ENCODE peak calls at places on chromosomes 13 and 19, in six cellular contexts. One of them, this sample, is unnamed.
A peak's percentile ranks its signal among the peaks of the same experiment; 100 is the strongest.

GRCh38 chr19:42284066-42284501 is 15.0 kb downstream of the CIC start:
- DNase-seq in stimulated activated CD4-positive, alpha-beta T cell treated with anti-CD3 and anti-CD28 coated beads, Interleukin-4, amount 100 ng/mL, for 4 hours: peak; percentile 85
- DNase-seq in activated naive CD4-positive, alpha-beta T cell treated with anti-CD3 and anti-CD28 coated beads, Interleukin-2, amount 10 ng/mL, durations not matched to agents 7 days and 5 days: peak; percentile 83
- DNase-seq in progenitor cell of endocrine pancreas: peak; percentile 63
- DNase-seq in GDM1: peak; percentile 82
- DNase-seq in NCI-H345: peak; percentile 74
- DNase-seq in this sample: peak; percentile 83

GRCh38 chr13:112074139-112074710 is 7.3 kb downstream of the SOX1 start:
- DNase-seq in stimulated activated CD4-positive, alpha-beta T cell treated with anti-CD3 and anti-CD28 coated beads, Interleukin-4, amount 100 ng/mL, for 4 hours: no peak
- DNase-seq in activated naive CD4-positive, alpha-beta T cell treated with anti-CD3 and anti-CD28 coated beads, Interleukin-2, amount 10 ng/mL, durations not matched to agents 7 days and 5 days: no peak
- DNase-seq in progenitor cell of endocrine pancreas: no peak
- DNase-seq in GDM1: no peak
- DNase-seq in NCI-H345: no peak
- DNase-seq in this sample: no peak

GRCh38 chr13:31119966-31120733 is 41.6 kb downstream of the HSPH1 start:
- DNase-seq in stimulated activated CD4-positive, alpha-beta T cell treated with anti-CD3 and anti-CD28 coated beads, Interleukin-4, amount 100 ng/mL, for 4 hours: no peak
- DNase-seq in activated naive CD4-positive, alpha-beta T cell treated with anti-CD3 and anti-CD28 coated beads, Interleukin-2, amount 10 ng/mL, durations not matched to agents 7 days and 5 days: peak; percentile 50
- DNase-seq in progenitor cell of endocrine pancreas: no peak
- DNase-seq in GDM1: no peak
- DNase-seq in NCI-H345: peak; percentile 71
- DNase-seq in this sample: no peak

GRCh38 chr13:25232937-25233515 is 54.3 kb downstream of the MTMR6 start:
- DNase-seq in stimulated activated CD4-positive, alpha-beta T cell treated with anti-CD3 and anti-CD28 coated beads, Interleukin-4, amount 100 ng/mL, for 4 hours: no peak
- DNase-seq in activated naive CD4-positive, alpha-beta T cell treated with anti-CD3 and anti-CD28 coated beads, Interleukin-2, amount 10 ng/mL, durations not matched to agents 7 days and 5 days: no peak
- DNase-seq in progenitor cell of endocrine pancreas: no peak
- DNase-seq in GDM1: no peak
- DNase-seq in NCI-H345: peak; percentile 6
- DNase-seq in this sample: peak; percentile 49

GRCh38 chr13:97977376-97977705 is 23.9 kb downstream of the IPO5 start:
- DNase-seq in stimulated activated CD4-positive, alpha-beta T cell treated with anti-CD3 and anti-CD28 coated beads, Interleukin-4, amount 100 ng/mL, for 4 hours: no peak
- DNase-seq in activated naive CD4-positive, alpha-beta T cell treated with anti-CD3 and anti-CD28 coated beads, Interleukin-2, amount 10 ng/mL, durations not matched to agents 7 days and 5 days: no peak
- DNase-seq in progenitor cell of endocrine pancreas: no peak
- DNase-seq in GDM1: no peak
- DNase-seq in NCI-H345: no peak
- DNase-seq in this sample: no peak

GRCh38 chr19:17835182-17836006 is 12.4 kb downstream of the JAK3 start:
- DNase-seq in stimulated activated CD4-positive, alpha-beta T cell treated with anti-CD3 and anti-CD28 coated beads, Interleukin-4, amount 100 ng/mL, for 4 hours: no peak
- DNase-seq in activated naive CD4-positive, alpha-beta T cell treated with anti-CD3 and anti-CD28 coated beads, Interleukin-2, amount 10 ng/mL, durations not matched to agents 7 days and 5 days: no peak
- DNase-seq in progenitor cell of endocrine pancreas: no peak
- DNase-seq in GDM1: no peak
- DNase-seq in NCI-H345: peak; percentile 6
- DNase-seq in this sample: no peak

GRCh38 chr13:52112606-52113005 is 16.3 kb downstream of the NEK5 start:
- DNase-seq in stimulated activated CD4-positive, alpha-beta T cell treated with anti-CD3 and anti-CD28 coated beads, Interleukin-4, amount 100 ng/mL, for 4 hours: no peak
- DNase-seq in activated naive CD4-positive, alpha-beta T cell treated with anti-CD3 and anti-CD28 coated beads, Interleukin-2, amount 10 ng/mL, durations not matched to agents 7 days and 5 days: no peak
- DNase-seq in progenitor cell of endocrine pancreas: no peak
- DNase-seq in GDM1: no peak
- DNase-seq in NCI-H345: no peak
- DNase-seq in this sample: no peak

GRCh38 chr19:35206379-35206778 is 22.2 kb downstream of the FAM187B start:
- DNase-seq in stimulated activated CD4-positive, alpha-beta T cell treated with anti-CD3 and anti-CD28 coated beads, Interleukin-4, amount 100 ng/mL, for 4 hours: no peak
- DNase-seq in activated naive CD4-positive, alpha-beta T cell treated with anti-CD3 and anti-CD28 coated beads, Interleukin-2, amount 10 ng/mL, durations not matched to agents 7 days and 5 days: peak; percentile 79
- DNase-seq in progenitor cell of endocrine pancreas: no peak
- DNase-seq in GDM1: no peak
- DNase-seq in NCI-H345: no peak
- DNase-seq in this sample: no peak

GRCh38 chr13:32264407-32264806 is 50.8 kb downstream of the ZAR1L start:
- DNase-seq in stimulated activated CD4-positive, alpha-beta T cell treated with anti-CD3 and anti-CD28 coated beads, Interleukin-4, amount 100 ng/mL, for 4 hours: no peak
- DNase-seq in activated naive CD4-positive, alpha-beta T cell treated with anti-CD3 and anti-CD28 coated beads, Interleukin-2, amount 10 ng/mL, durations not matched to agents 7 days and 5 days: no peak
- DNase-seq in progenitor cell of endocrine pancreas: no peak
- DNase-seq in GDM1: no peak
- DNase-seq in NCI-H345: no peak
- DNase-seq in this sample: no peak

GRCh38 chr13:41648314-41648935 is 191.1 kb downstream of the RGCC start:
- DNase-seq in stimulated activated CD4-positive, alpha-beta T cell treated with anti-CD3 and anti-CD28 coated beads, Interleukin-4, amount 100 ng/mL, for 4 hours: no peak
- DNase-seq in activated naive CD4-positive, alpha-beta T cell treated with anti-CD3 and anti-CD28 coated beads, Interleukin-2, amount 10 ng/mL, durations not matched to agents 7 days and 5 days: no peak
- DNase-seq in progenitor cell of endocrine pancreas: no peak
- DNase-seq in GDM1: no peak
- DNase-seq in NCI-H345: no peak
- DNase-seq in this sample: no peak

GRCh38 chr19:42316223-42317211 is 3.4 kb downstream of the TMEM145 start:
- DNase-seq in stimulated activated CD4-positive, alpha-beta T cell treated with anti-CD3 and anti-CD28 coated beads, Interleukin-4, amount 100 ng/mL, for 4 hours: no peak
- DNase-seq in activated naive CD4-positive, alpha-beta T cell treated with anti-CD3 and anti-CD28 coated beads, Interleukin-2, amount 10 ng/mL, durations not matched to agents 7 days and 5 days: no peak
- DNase-seq in progenitor cell of endocrine pancreas: no peak
- DNase-seq in GDM1: no peak
- DNase-seq in NCI-H345: no peak
- DNase-seq in this sample: no peak

GRCh38 chr19:38152461-38153379 is 71.3 kb downstream of the DPF1 start:
- DNase-seq in stimulated activated CD4-positive, alpha-beta T cell treated with anti-CD3 and anti-CD28 coated beads, Interleukin-4, amount 100 ng/mL, for 4 hours: no peak
- DNase-seq in activated naive CD4-positive, alpha-beta T cell treated with anti-CD3 and anti-CD28 coated beads, Interleukin-2, amount 10 ng/mL, durations not matched to agents 7 days and 5 days: no peak
- DNase-seq in progenitor cell of endocrine pancreas: no peak
- DNase-seq in GDM1: no peak
- DNase-seq in NCI-H345: no peak
- DNase-seq in this sample: no peak

GRCh38 chr19:9140159-9140874 is at the start of gene ZNF317:
- DNase-seq in stimulated activated CD4-positive, alpha-beta T cell treated with anti-CD3 and anti-CD28 coated beads, Interleukin-4, amount 100 ng/mL, for 4 hours: peak; percentile 81
- DNase-seq in activated naive CD4-positive, alpha-beta T cell treated with anti-CD3 and anti-CD28 coated beads, Interleukin-2, amount 10 ng/mL, durations not matched to agents 7 days and 5 days: peak; percentile 96
- DNase-seq in progenitor cell of endocrine pancreas: peak; percentile 71
- DNase-seq in GDM1: peak; percentile 81
- DNase-seq in NCI-H345: peak; percentile 94
- DNase-seq in this sample: peak; percentile 95

GRCh38 chr19:38838208-38838985 is 6.8 kb upstream of the ECH1 start:
- DNase-seq in stimulated activated CD4-positive, alpha-beta T cell treated with anti-CD3 and anti-CD28 coated beads, Interleukin-4, amount 100 ng/mL, for 4 hours: peak; percentile 54
- DNase-seq in activated naive CD4-positive, alpha-beta T cell treated with anti-CD3 and anti-CD28 coated beads, Interleukin-2, amount 10 ng/mL, durations not matched to agents 7 days and 5 days: peak; percentile 31
- DNase-seq in progenitor cell of endocrine pancreas: no peak
- DNase-seq in GDM1: no peak
- DNase-seq in NCI-H345: no peak
- DNase-seq in this sample: no peak

GRCh38 chr13:43567608-43568007 is 219.2 kb downstream of the ENOX1 start:
- DNase-seq in stimulated activated CD4-positive, alpha-beta T cell treated with anti-CD3 and anti-CD28 coated beads, Interleukin-4, amount 100 ng/mL, for 4 hours: no peak
- DNase-seq in activated naive CD4-positive, alpha-beta T cell treated with anti-CD3 and anti-CD28 coated beads, Interleukin-2, amount 10 ng/mL, durations not matched to agents 7 days and 5 days: no peak
- DNase-seq in progenitor cell of endocrine pancreas: no peak
- DNase-seq in GDM1: no peak
- DNase-seq in NCI-H345: no peak
- DNase-seq in this sample: no peak

GRCh38 chr19:54077334-54077733 is 3.8 kb downstream of the TARM1 start:
- DNase-seq in stimulated activated CD4-positive, alpha-beta T cell treated with anti-CD3 and anti-CD28 coated beads, Interleukin-4, amount 100 ng/mL, for 4 hours: no peak
- DNase-seq in activated naive CD4-positive, alpha-beta T cell treated with anti-CD3 and anti-CD28 coated beads, Interleukin-2, amount 10 ng/mL, durations not matched to agents 7 days and 5 days: no peak
- DNase-seq in progenitor cell of endocrine pancreas: no peak
- DNase-seq in GDM1: peak; percentile 45
- DNase-seq in NCI-H345: no peak
- DNase-seq in this sample: no peak

GRCh38 chr13:74978596-74978995 is 503.4 kb downstream of the TBC1D4 start:
- DNase-seq in stimulated activated CD4-positive, alpha-beta T cell treated with anti-CD3 and anti-CD28 coated beads, Interleukin-4, amount 100 ng/mL, for 4 hours: no peak
- DNase-seq in activated naive CD4-positive, alpha-beta T cell treated with anti-CD3 and anti-CD28 coated beads, Interleukin-2, amount 10 ng/mL, durations not matched to agents 7 days and 5 days: no peak
- DNase-seq in progenitor cell of endocrine pancreas: no peak
- DNase-seq in GDM1: no peak
- DNase-seq in NCI-H345: no peak
- DNase-seq in this sample: no peak

GRCh38 chr19:18736415-18737336 is 53.2 kb downstream of the CRTC1 start:
- DNase-seq in stimulated activated CD4-positive, alpha-beta T cell treated with anti-CD3 and anti-CD28 coated beads, Interleukin-4, amount 100 ng/mL, for 4 hours: no peak
- DNase-seq in activated naive CD4-positive, alpha-beta T cell treated with anti-CD3 and anti-CD28 coated beads, Interleukin-2, amount 10 ng/mL, durations not matched to agents 7 days and 5 days: no peak
- DNase-seq in progenitor cell of endocrine pancreas: no peak
- DNase-seq in GDM1: no peak
- DNase-seq in NCI-H345: no peak
- DNase-seq in this sample: no peak

GRCh38 chr13:79830945-79831344 is 350.0 kb downstream of the NDFIP2 start:
- DNase-seq in stimulated activated CD4-positive, alpha-beta T cell treated with anti-CD3 and anti-CD28 coated beads, Interleukin-4, amount 100 ng/mL, for 4 hours: no peak
- DNase-seq in activated naive CD4-positive, alpha-beta T cell treated with anti-CD3 and anti-CD28 coated beads, Interleukin-2, amount 10 ng/mL, durations not matched to agents 7 days and 5 days: no peak
- DNase-seq in progenitor cell of endocrine pancreas: no peak
- DNase-seq in GDM1: no peak
- DNase-seq in NCI-H345: no peak
- DNase-seq in this sample: no peak

GRCh38 chr13:67410645-67411044 is 180.5 kb upstream of the PCDH9 start:
- DNase-seq in stimulated activated CD4-positive, alpha-beta T cell treated with anti-CD3 and anti-CD28 coated beads, Interleukin-4, amount 100 ng/mL, for 4 hours: no peak
- DNase-seq in activated naive CD4-positive, alpha-beta T cell treated with anti-CD3 and anti-CD28 coated beads, Interleukin-2, amount 10 ng/mL, durations not matched to agents 7 days and 5 days: no peak
- DNase-seq in progenitor cell of endocrine pancreas: no peak
- DNase-seq in GDM1: no peak
- DNase-seq in NCI-H345: no peak
- DNase-seq in this sample: no peak

GRCh38 chr13:110161112-110161897 is 145.7 kb downstream of the COL4A1 start:
- DNase-seq in stimulated activated CD4-positive, alpha-beta T cell treated with anti-CD3 and anti-CD28 coated beads, Interleukin-4, amount 100 ng/mL, for 4 hours: no peak
- DNase-seq in activated naive CD4-positive, alpha-beta T cell treated with anti-CD3 and anti-CD28 coated beads, Interleukin-2, amount 10 ng/mL, durations not matched to agents 7 days and 5 days: no peak
- DNase-seq in progenitor cell of endocrine pancreas: no peak
- DNase-seq in GDM1: no peak
- DNase-seq in NCI-H345: no peak
- DNase-seq in this sample: no peak

GRCh38 chr19:10653482-10653731 is 739 bp upstream of the ILF3 start:
- DNase-seq in stimulated activated CD4-positive, alpha-beta T cell treated with anti-CD3 and anti-CD28 coated beads, Interleukin-4, amount 100 ng/mL, for 4 hours: no peak
- DNase-seq in activated naive CD4-positive, alpha-beta T cell treated with anti-CD3 and anti-CD28 coated beads, Interleukin-2, amount 10 ng/mL, durations not matched to agents 7 days and 5 days: no peak
- DNase-seq in progenitor cell of endocrine pancreas: no peak
- DNase-seq in GDM1: no peak
- DNase-seq in NCI-H345: no peak
- DNase-seq in this sample: no peak

GRCh38 chr13:106917024-106917491 is 349.1 kb upstream of the ARGLU1 start:
- DNase-seq in stimulated activated CD4-positive, alpha-beta T cell treated with anti-CD3 and anti-CD28 coated beads, Interleukin-4, amount 100 ng/mL, for 4 hours: no peak
- DNase-seq in activated naive CD4-positive, alpha-beta T cell treated with anti-CD3 and anti-CD28 coated beads, Interleukin-2, amount 10 ng/mL, durations not matched to agents 7 days and 5 days: no peak
- DNase-seq in progenitor cell of endocrine pancreas: no peak
- DNase-seq in GDM1: no peak
- DNase-seq in NCI-H345: no peak
- DNase-seq in this sample: no peak

GRCh38 chr19:7993560-7993959 is 11.9 kb downstream of the ELAVL1 start:
- DNase-seq in stimulated activated CD4-positive, alpha-beta T cell treated with anti-CD3 and anti-CD28 coated beads, Interleukin-4, amount 100 ng/mL, for 4 hours: no peak
- DNase-seq in activated naive CD4-positive, alpha-beta T cell treated with anti-CD3 and anti-CD28 coated beads, Interleukin-2, amount 10 ng/mL, durations not matched to agents 7 days and 5 days: no peak
- DNase-seq in progenitor cell of endocrine pancreas: no peak
- DNase-seq in GDM1: no peak
- DNase-seq in NCI-H345: no peak
- DNase-seq in this sample: no peak

This sample was measured in Ammon's horn.